ENCODE peak calls at places on chromosomes 3 and 15, in eight cellular contexts. V is NB4, M is DND-41, H is HCT116, P is RWPE1, L is retinal pigment epithelial cell, R is Calu3, F is stomach. K is an unnamed sample.

GRCh38 chr3:17602126-17602525 is 140.3 kb downstream of the TBC1D5 start:
- DNase-seq in V (no peak), M (no peak), H (no peak), P (peak), L (no peak), R (no peak), F (no peak), K (no peak)

GRCh38 chr15:58357529-58358476 is 74.0 kb upstream of the LIPC start:
- DNase-seq in V (no peak), M (peak), H (no peak), P (no peak), L (no peak), R (no peak), F (no peak), K (no peak)

GRCh38 chr3:184965639-184966430 is 153.9 kb downstream of the VPS8 start:
- DNase-seq in V (no peak), M (no peak), H (no peak), P (no peak), L (no peak), R (no peak), F (no peak), K (no peak)

GRCh38 chr3:189041482-189042090 is 130.2 kb upstream of the TPRG1 start:
- DNase-seq in V (peak), M (peak), H (peak), P (peak), L (no peak), R (peak), F (peak), K (peak)

GRCh38 chr3:150887031-150887430 is 18.2 kb downstream of the MINDY4B start:
- DNase-seq in V (no peak), M (no peak), H (no peak), P (no peak), L (no peak), R (no peak), F (no peak), K (no peak)

GRCh38 chr3:81864273-81864672 is 102.8 kb upstream of the GBE1 start:
- DNase-seq in V (no peak), M (no peak), H (no peak), P (no peak), L (no peak), R (no peak), F (no peak), K (no peak)

GRCh38 chr3:169460035-169460434 is 203.5 kb downstream of the MECOM start:
- DNase-seq in V (no peak), M (no peak), H (no peak), P (no peak), L (no peak), R (no peak), F (no peak), K (no peak)

GRCh38 chr3:80408322-80408721 is 640.5 kb upstream of the ROBO1 start:
- DNase-seq in V (no peak), M (no peak), H (no peak), P (no peak), L (no peak), R (no peak), F (no peak), K (no peak)

GRCh38 chr15:75684648-75685047 is 28.0 kb downstream of the CSPG4 start:
- DNase-seq in V (peak), M (no peak), H (no peak), P (no peak), L (no peak), R (no peak), F (no peak), K (no peak)

GRCh38 chr15:37940886-37941285 is 6.4 kb downstream of the TMCO5A start:
- DNase-seq in V (no peak), M (no peak), H (no peak), P (no peak), L (no peak), R (peak), F (no peak), K (no peak)

GRCh38 chr15:67520276-67520975 is 505 bp upstream of the C15orf61 start:
- DNase-seq in V (no peak), M (no peak), H (no peak), P (no peak), L (no peak), R (no peak), F (no peak), K (no peak)

GRCh38 chr3:52176188-52176752 is 21.7 kb upstream of the ALAS1 start:
- DNase-seq in V (no peak), M (no peak), H (no peak), P (no peak), L (no peak), R (no peak), F (no peak), K (no peak)

GRCh38 chr3:70849911-70850699 is 537.7 kb upstream of the MDFIC2 start:
- DNase-seq in V (no peak), M (no peak), H (peak), P (peak), L (peak), R (peak), F (no peak), K (no peak)

GRCh38 chr3:4977001-4977888 is 2.0 kb upstream of the BHLHE40 start:
- DNase-seq in V (peak), M (peak), H (no peak), P (peak), L (peak), R (peak), F (peak), K (peak)
- TF ChIP-seq CTCF in V (no peak), M (no peak), H (no peak), P (no peak), L (peak), R (no peak), F (no peak), K (no peak)

GRCh38 chr3:13278783-13279531 is 141.2 kb downstream of the NUP210 start:
- DNase-seq in V (no peak), M (no peak), H (no peak), P (no peak), L (no peak), R (no peak), F (no peak), K (no peak)
- TF ChIP-seq CTCF in V (no peak), M (no peak), H (no peak), P (no peak), L (no peak), R (no peak), F (no peak), K (no peak)

DNA sequence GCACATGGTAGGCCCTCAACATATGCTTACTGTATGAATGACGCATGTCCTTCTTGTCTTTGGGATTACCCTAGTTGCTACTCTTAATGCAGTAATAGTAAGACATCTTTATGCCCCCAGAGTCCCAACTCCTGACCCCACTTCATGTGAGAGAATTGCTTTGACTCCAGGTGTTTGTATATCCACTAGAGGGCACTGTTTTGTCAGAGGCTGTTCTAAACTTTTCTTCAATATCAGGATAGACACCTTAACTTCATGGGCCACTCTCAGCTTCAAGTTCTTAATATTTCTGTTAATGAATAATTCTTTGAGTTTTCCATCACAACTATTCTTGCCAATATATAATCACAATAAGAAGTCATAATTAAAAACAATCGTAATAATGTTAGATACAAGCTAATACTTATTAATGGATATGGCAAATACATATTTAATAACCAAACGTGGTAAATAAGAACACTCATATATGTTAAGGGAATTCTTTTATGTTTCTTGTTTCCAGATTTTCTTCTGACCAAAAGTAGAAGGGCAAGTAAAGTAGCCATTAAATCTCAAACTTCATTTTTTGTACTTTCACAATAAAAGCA is 337.2 kb upstream of the DNAJC19 start:
- DNase-seq in V (peak), M (no peak), H (peak), P (peak), L (no peak), R (peak), F (no peak), K (peak)
- TF ChIP-seq CTCF in V (peak), M (peak), H (peak), P (peak), L (peak), R (peak), F (peak), K (peak)

GRCh38 chr15:40953713-40954074 is 423 bp downstream of the CHAC1 start:
- DNase-seq in V (no peak), M (no peak), H (no peak), P (no peak), L (no peak), R (no peak), F (no peak), K (peak)

GRCh38 chr15:40951764-40952163 is 1.5 kb upstream of the CHAC1 start:
- DNase-seq in V (no peak), M (no peak), H (no peak), P (no peak), L (no peak), R (no peak), F (no peak), K (no peak)

GRCh38 chr15:40952301-40952900 is 870 bp upstream of the CHAC1 start:
- DNase-seq in V (no peak), M (no peak), H (no peak), P (no peak), L (no peak), R (no peak), F (no peak), K (no peak)

GRCh38 chr15:40955141-40955903 is 2.1 kb downstream of the CHAC1 start:
- DNase-seq in V (no peak), M (no peak), H (no peak), P (no peak), L (no peak), R (no peak), F (no peak), K (no peak)

GRCh38 chr15:40952901-40953712 is at the start of gene CHAC1:
- DNase-seq in V (peak), M (peak), H (peak), P (peak), L (peak), R (peak), F (peak), K (peak)
- TF ChIP-seq CTCF in V (no peak), M (no peak), H (no peak), P (no peak), L (no peak), R (no peak), F (no peak), K (no peak)

K was measured in nephron progenitor cell.